ENCODE peak calls at places on chromosomes 4 and X, in four cellular contexts. G is GM03348, A is RWPE1, P is H54. Q is an unnamed sample.

GRCh38 chr4:3389186-3389878 is 52.4 kb upstream of the HGFAC start:
- DNase-seq in G (peak; percentile 39), A (no peak), P (no peak), Q (no peak)

GRCh38 chr4:112895785-112896184 is 153.7 kb upstream of the ANK2 start:
- DNase-seq in G (no peak), A (no peak), P (no peak), Q (no peak)

GRCh38 chr4:57190651-57191481 is 80.7 kb upstream of the IGFBP7 start:
- DNase-seq in G (peak; percentile 15), A (no peak), P (peak; percentile 31), Q (no peak)

GRCh38 chr4:187612211-187612780 is 383.3 kb upstream of the ZFP42 start:
- DNase-seq in G (peak; percentile 33), A (no peak), P (no peak), Q (no peak)

GRCh38 chr4:42313872-42314271 is 83.4 kb upstream of the SHISA3 start:
- DNase-seq in G (no peak), A (no peak), P (no peak), Q (no peak)

GRCh38 chr4:150619032-150619431 is 37.1 kb downstream of the MAB21L2 start:
- DNase-seq in G (no peak), A (no peak), P (no peak), Q (no peak)

GRCh38 chrX:150872773-150873336 is 25.6 kb downstream of the CD99L2 start:
- DNase-seq in G (no peak), A (no peak), P (no peak), Q (no peak)

GRCh38 chr4:136650541-136651277 is 881.6 kb downstream of the PCDH18 start:
- DNase-seq in G (no peak), A (no peak), P (no peak), Q (no peak)

GRCh38 chrX:2658585-2659292 is 32.4 kb upstream of the CD99 start:
- DNase-seq in G (no peak), A (no peak), P (no peak), Q (no peak)

GRCh38 chr4:181541396-181541795 is 701.8 kb upstream of the TENM3 start:
- DNase-seq in G (peak; percentile 23), A (no peak), P (no peak), Q (no peak)

GRCh38 chrX:2463973-2464676 is 36.7 kb downstream of the DHRSX start:
- DNase-seq in G (no peak), A (no peak), P (no peak), Q (no peak)

GRCh38 chr4:39905656-39906055 is 72.1 kb downstream of the PDS5A start:
- DNase-seq in G (no peak), A (no peak), P (no peak), Q (no peak)

GRCh38 chr4:186915816-186916215 is 192.2 kb upstream of the FAT1 start:
- DNase-seq in G (no peak), A (no peak), P (no peak), Q (no peak)

GRCh38 chr4:52038109-52038912 is at the start of gene SGCB:
- DNase-seq in G (peak; percentile 96), A (peak; percentile 53), P (peak; percentile 50), Q (peak; percentile 57)

GRCh38 chr4:4880492-4880891 is 21.0 kb downstream of the MSX1 start:
- DNase-seq in G (peak; percentile 44), A (no peak), P (no peak), Q (no peak)

GRCh38 chrX:41666251-41666650 is 22.5 kb upstream of the GPR34 start:
- DNase-seq in G (peak; percentile 3), A (no peak), P (no peak), Q (no peak)

GRCh38 chr4:186241616-186242015 is 14.3 kb downstream of the KLKB1 start:
- DNase-seq in G (no peak), A (no peak), P (no peak), Q (no peak)

GRCh38 chr4:83996254-83996653 is 460.3 kb downstream of the GPAT3 start:
- DNase-seq in G (no peak), A (no peak), P (no peak), Q (no peak)

GRCh38 chr4:86809809-86810208 is 39.4 kb downstream of the SLC10A6 start:
- DNase-seq in G (no peak), A (no peak), P (no peak), Q (no peak)

GRCh38 chr4:147787204-147787603 is 55.3 kb downstream of the ARHGAP10 start:
- DNase-seq in G (peak; percentile 41), A (no peak), P (peak; percentile 9), Q (no peak)

GRCh38 chr4:110617095-110617494 is 5.8 kb downstream of the PITX2 start:
- DNase-seq in G (no peak), A (no peak), P (no peak), Q (no peak)

GRCh38 chrX:77143907-77144306 is 303.3 kb upstream of the FGF16 start:
- DNase-seq in G (no peak), A (no peak), P (no peak), Q (no peak)

GRCh38 chrX:31609130-31609529 is 537.3 kb upstream of the FTHL17 start:
- DNase-seq in G (peak; percentile 57), A (peak; percentile 54), P (peak; percentile 0), Q (peak; percentile 14)

GRCh38 chrX:19964017-19964710 is 26.7 kb downstream of the BCLAF3 start:
- DNase-seq in G (no peak), A (peak; percentile 3), P (no peak), Q (no peak)

GRCh38 chrX:154383359-154384283 is 4.5 kb downstream of the EMD start:
- DNase-seq in G (no peak), A (no peak), P (no peak), Q (no peak)

GRCh38 chrX:122565952-122566351 is 618.1 kb upstream of the GRIA3 start:
- DNase-seq in G (peak; percentile 69), A (peak; percentile 42), P (peak; percentile 9), Q (peak; percentile 0)

GRCh38 chr4:119728185-119728584 is 99.6 kb upstream of the PDE5A start:
- DNase-seq in G (no peak), A (no peak), P (no peak), Q (no peak)

GRCh38 chr4:8109406-8110065 is 49.1 kb downstream of the ABLIM2 start:
- DNase-seq in G (no peak), A (no peak), P (no peak), Q (no peak)

GRCh38 chr4:82864336-82865001 is 26.5 kb downstream of the SEC31A start:
- DNase-seq in G (no peak), A (no peak), P (no peak), Q (no peak)

GRCh38 chr4:139700568-139700967 is 34.9 kb downstream of the MGST2 start:
- DNase-seq in G (no peak), A (no peak), P (no peak), Q (no peak)

GRCh38 chrX:46549914-46550313 is 4.7 kb upstream of the ZNF674 start:
- DNase-seq in G (no peak), A (no peak), P (no peak), Q (no peak)

GRCh38 chrX:81662381-81662780 is 460.5 kb downstream of the SH3BGRL start:
- DNase-seq in G (no peak), A (no peak), P (no peak), Q (no peak)

GRCh38 chr4:169620846-169621228 is 459 bp downstream of the CLCN3 start:
- DNase-seq in G (no peak), A (no peak), P (no peak), Q (no peak)

GRCh38 chr4:47930971-47931804 is 16.8 kb upstream of the NFXL1 start:
- DNase-seq in G (peak; percentile 24), A (no peak), P (no peak), Q (no peak)

GRCh38 chr4:4574792-4575191 is 32.9 kb upstream of the STX18 start:
- DNase-seq in G (peak; percentile 55), A (no peak), P (no peak), Q (peak; percentile 18)

GRCh38 chr4:24973471-24974251 is 57.1 kb downstream of the LGI2 start:
- DNase-seq in G (peak; percentile 23), A (no peak), P (no peak), Q (no peak)

GRCh38 chr4:24598025-24598424 is 13.7 kb upstream of the DHX15 start:
- DNase-seq in G (no peak), A (peak; percentile 58), P (no peak), Q (no peak)

GRCh38 chr4:186931519-186931918 is 207.9 kb upstream of the FAT1 start:
- DNase-seq in G (peak; percentile 62), A (no peak), P (no peak), Q (no peak)

Q was measured in HTR-8/SVneo.